ENCODE peak calls at places on chromosomes 12 and 14, in eight cellular contexts. U is fibroblast of pulmonary artery; Y is lower leg skin; F is endothelial cell of umbilical vein; Q is tibial artery; T is AG04450; A is HCT116; P is CD8-positive, alpha-beta T cell. O is an unnamed sample.

GRCh38 chr12:45988259-45988658 is 2.1 kb downstream of the SCAF11 start:
- DNase-seq in T (no peak), A (no peak), Q (no peak), Y (no peak), F (no peak), P (no peak), U (no peak), O (peak)

GRCh38 chr12:16155938-16156337 is 121.5 kb downstream of the SLC15A5 start:
- DNase-seq in U (peak), A (no peak), P (no peak), T (no peak), Q (no peak), F (no peak), Y (no peak), O (no peak)

GRCh38 chr14:96253140-96253539 is 2.9 kb upstream of the BDKRB1 start:
- DNase-seq in P (no peak), U (peak), A (no peak), Y (no peak), F (no peak), Q (no peak), T (peak), O (peak)

GRCh38 chr14:35934499-35934898 is 108.4 kb downstream of the BRMS1L start:
- DNase-seq in P (no peak), A (no peak), Y (no peak), U (no peak), F (no peak), T (no peak), Q (no peak), O (no peak)

GRCh38 chr14:93082576-93083001 is 33.1 kb downstream of the ITPK1 start:
- DNase-seq in Q (no peak), T (no peak), U (no peak), F (no peak), Y (no peak), A (no peak), P (no peak), O (no peak)

GRCh38 chr12:96190403-96191170 is 3.6 kb upstream of the ELK3 start:
- DNase-seq in Q (no peak), Y (no peak), T (no peak), F (no peak), P (no peak), A (no peak), U (peak), O (peak)

GRCh38 chr12:6899837-6900519 is 4.6 kb upstream of the LRRC23 start:
- DNase-seq in P (no peak), T (no peak), Q (no peak), F (peak), U (peak), A (no peak), Y (no peak), O (peak)

GRCh38 chr12:80849367-80849766 is 88.4 kb downstream of the LIN7A start:
- DNase-seq in U (no peak), Q (no peak), A (no peak), F (no peak), T (no peak), Y (no peak), P (no peak), O (no peak)

GRCh38 chr12:107361970-107362369 is 268.6 kb upstream of the CRY1 start:
- DNase-seq in A (no peak), Y (no peak), U (no peak), F (no peak), P (no peak), Q (no peak), T (no peak), O (no peak)

GRCh38 chr14:64971890-64972785 is at the start of gene RAB15:
- DNase-seq in F (peak), Y (no peak), A (no peak), T (no peak), P (peak), Q (peak), U (no peak), O (no peak)

GRCh38 chr14:33715223-33715528 is 235.7 kb downstream of the EGLN3 start:
- DNase-seq in A (no peak), Y (no peak), F (no peak), T (no peak), U (no peak), P (no peak), Q (no peak), O (no peak)

GRCh38 chr12:116382456-116382902 is 105.0 kb upstream of the MED13L start:
- DNase-seq in Q (no peak), T (no peak), Y (no peak), U (peak), F (peak), P (no peak), A (no peak), O (peak)
- TF ChIP-seq CTCF in Q (no peak), T (no peak), Y (no peak), U (no peak), F (no peak), P (no peak), A (no peak), O (no peak)

GRCh38 chr12:108828774-108829173 is 28.6 kb downstream of the SSH1 start:
- DNase-seq in F (peak), Y (no peak), T (no peak), A (peak), Q (no peak), P (no peak), U (peak), O (peak)

GRCh38 chr12:108827941-108828340 is 29.4 kb downstream of the SSH1 start:
- DNase-seq in F (peak), Y (no peak), Q (no peak), T (no peak), P (no peak), U (no peak), A (no peak), O (no peak)

GRCh38 chr12:108826115-108826806 is 31.1 kb downstream of the SSH1 start:
- DNase-seq in A (no peak), F (peak), P (no peak), T (peak), U (peak), Q (peak), Y (no peak), O (peak)

GRCh38 chr12:108825205-108825950 is 32.0 kb downstream of the SSH1 start:
- DNase-seq in Y (no peak), A (no peak), F (no peak), Q (no peak), P (no peak), U (peak), T (no peak), O (peak)

DNA sequence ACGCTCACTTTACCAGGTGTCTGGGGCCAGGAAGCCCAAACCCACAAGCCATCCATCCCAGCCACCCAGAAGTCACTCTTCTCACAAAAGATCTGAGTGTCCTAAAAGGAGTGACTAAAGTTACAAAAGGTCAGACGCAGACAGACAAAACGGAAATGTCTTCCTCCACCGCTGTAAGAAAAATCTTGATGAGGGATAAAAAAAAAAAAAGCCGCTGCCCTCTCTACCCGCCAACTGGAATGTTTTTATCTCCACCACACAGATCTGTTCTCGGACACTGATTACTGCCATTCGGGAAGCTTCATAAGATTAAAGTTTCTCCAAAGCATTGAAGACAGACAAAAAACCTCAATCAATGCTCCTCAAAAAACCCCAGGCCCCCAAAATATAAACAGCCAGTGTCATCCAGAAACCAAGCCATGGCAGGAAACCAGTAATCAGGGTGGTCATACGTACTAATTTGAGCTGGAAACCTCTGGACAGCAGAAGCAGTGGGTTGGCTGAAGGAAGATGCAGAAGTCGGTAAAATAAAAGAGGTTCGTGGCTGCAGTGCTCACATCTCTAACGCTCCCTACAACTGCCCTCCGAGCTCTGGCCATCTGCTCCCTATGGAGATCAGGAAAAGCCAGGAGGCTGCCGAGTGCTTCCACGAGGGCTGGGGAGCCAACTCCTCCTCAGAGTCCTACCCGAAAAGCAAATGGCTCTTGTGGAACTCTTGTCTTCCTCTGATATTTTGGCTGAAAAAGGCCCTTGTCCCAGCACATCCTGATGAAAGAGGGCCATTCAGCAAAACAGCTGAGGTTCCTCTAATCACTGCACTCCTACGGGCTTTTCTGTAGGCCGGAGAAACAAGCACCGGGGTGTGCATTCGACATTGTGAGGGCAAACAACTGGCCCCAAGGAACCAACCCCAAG is 30.3 kb downstream of the SSH1 start:
- DNase-seq in A (no peak), F (peak), T (no peak), Q (no peak), P (no peak), Y (no peak), U (no peak), O (peak)
- H3K4me3 ChIP-seq in A (no peak), F (no peak), T (peak), Q (peak), P (no peak), Y (no peak), U (peak), O (peak)

DNA sequence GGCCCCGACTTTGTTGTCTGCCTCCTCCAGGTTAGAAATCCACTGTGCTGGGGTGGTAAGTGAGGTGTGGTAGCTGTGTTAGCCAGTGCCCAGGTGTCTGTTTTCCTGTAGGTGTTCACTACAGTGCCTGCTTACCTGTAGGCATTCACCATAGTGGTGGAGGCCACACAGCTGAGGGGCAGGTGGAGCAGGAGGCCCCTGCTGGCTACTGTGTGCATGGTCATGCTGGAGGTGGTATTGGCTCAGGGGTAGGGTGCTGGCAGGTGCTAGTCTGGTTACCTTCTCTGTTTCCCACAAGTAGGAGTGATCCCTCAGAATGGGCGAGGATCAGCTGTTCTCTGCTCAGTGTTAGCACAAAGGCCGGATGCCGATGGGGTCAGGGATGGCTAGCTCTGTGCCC is 217.3 kb downstream of the SYT10 start:
- DNase-seq in Y (no peak), U (no peak), F (peak), A (no peak), T (no peak), Q (no peak), P (no peak), O (no peak)
- TF ChIP-seq CTCF in Y (no peak), U (no peak), F (no peak), A (no peak), T (no peak), Q (no peak), P (no peak), O (no peak)

GRCh38 chr12:21499765-21500164 is 1.7 kb downstream of the RECQL start:
- DNase-seq in A (no peak), T (no peak), P (no peak), Y (no peak), F (no peak), Q (no peak), U (no peak), O (no peak)
- H3K4me3 ChIP-seq in A (no peak), T (peak), P (no peak), Y (no peak), F (no peak), Q (peak), U (peak), O (peak)

DNA sequence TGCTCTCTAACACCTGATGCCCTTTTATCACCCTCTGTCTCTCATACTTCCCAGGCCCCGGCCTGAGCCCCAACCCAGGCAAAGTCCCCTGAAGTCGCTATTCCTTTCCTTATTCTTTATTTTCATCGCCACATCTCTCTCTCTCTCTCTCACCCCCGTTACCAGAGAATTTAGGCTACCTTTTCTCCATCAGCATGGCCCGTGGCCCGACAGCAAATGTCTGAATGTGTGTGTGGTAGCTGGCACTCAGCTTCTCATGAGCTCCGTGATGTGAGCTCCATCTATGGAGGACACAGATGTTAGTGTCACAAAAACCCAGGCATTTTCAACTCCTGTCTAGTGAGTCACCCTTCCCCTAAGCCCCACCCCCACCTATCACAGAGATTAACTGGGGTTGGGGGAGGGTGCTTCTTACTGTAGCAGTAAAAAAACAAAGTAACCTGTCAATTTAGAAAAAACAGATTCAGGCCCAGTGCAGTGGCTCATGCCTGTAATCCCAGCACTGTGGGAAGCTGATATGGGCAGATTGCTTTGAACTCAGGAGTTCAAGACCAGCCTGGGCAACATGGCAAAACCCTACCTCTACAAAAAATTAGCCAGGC is 53.8 kb downstream of the VCPKMT start:
- DNase-seq in Y (peak), A (peak), T (no peak), Q (no peak), U (peak), F (peak), P (peak), O (peak)
- TF ChIP-seq CTCF in Y (no peak), A (no peak), T (no peak), Q (no peak), U (no peak), F (no peak), P (peak), O (no peak)

GRCh38 chr12:65891219-65891618 is 66.9 kb downstream of the HMGA2 start:
- DNase-seq in F (peak), U (peak), Q (no peak), T (no peak), P (no peak), Y (no peak), A (no peak), O (peak)
- H3K4me3 ChIP-seq in F (no peak), U (peak), Q (no peak), T (peak), P (no peak), Y (no peak), A (no peak), O (peak)

DNA sequence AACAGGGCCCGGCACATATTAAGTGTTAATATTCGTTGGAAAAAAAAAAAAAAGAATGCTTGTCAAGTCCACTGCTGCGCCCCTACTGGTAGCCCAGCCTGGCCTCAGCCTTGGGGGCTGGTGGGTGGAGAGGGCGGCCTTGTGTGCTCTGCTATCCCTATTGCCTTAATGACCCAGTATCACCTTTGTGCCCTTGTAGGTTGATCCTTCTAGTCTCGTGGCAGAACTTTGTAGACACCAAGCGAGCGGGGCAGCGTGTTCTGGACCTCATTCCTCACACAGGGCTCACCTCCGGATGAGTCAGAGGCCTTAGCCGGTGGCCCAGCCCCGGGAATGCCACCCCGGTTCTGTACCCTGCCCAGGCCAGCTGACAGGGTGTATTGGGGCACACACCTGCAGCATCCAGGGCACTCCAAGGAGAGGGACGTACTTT is 1.8 kb upstream of the RCOR1 start:
- DNase-seq in P (no peak), Q (peak), Y (no peak), A (peak), T (no peak), F (peak), U (peak), O (peak)
- TF ChIP-seq CTCF in P (no peak), Q (peak), Y (no peak), A (peak), T (peak), F (peak), U (peak), O (peak)

GRCh38 chr12:8054821-8055220 is 11.3 kb downstream of the C3AR1 start:
- DNase-seq in F (no peak), Y (no peak), P (no peak), Q (no peak), T (no peak), U (no peak), A (no peak), O (no peak)

GRCh38 chr12:8057291-8057690 is 8.9 kb downstream of the C3AR1 start:
- DNase-seq in F (no peak), Y (no peak), Q (no peak), A (no peak), P (no peak), T (no peak), U (no peak), O (no peak)

GRCh38 chr12:8052679-8053078 is 13.5 kb downstream of the C3AR1 start:
- DNase-seq in T (no peak), U (no peak), A (no peak), F (no peak), P (no peak), Y (no peak), Q (no peak), O (no peak)

DNA sequence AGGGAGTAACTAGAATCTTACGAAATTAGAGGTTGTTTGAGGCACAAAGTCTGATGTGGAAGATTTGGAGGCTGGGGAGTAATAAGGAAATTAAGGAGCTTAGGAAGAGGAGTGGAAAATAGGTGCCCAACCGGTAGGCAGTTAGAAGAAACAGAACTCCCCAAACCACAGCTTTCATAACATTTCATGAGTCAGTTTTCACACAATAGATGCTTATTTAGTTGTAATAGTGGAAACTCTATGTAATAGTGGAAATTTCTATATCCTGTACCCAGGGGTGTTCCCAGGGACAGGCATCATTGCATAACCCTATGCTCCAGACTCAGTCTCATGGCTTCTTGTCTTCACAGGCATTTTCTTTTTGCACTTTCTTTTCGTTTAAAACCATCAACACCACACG is 8.3 kb downstream of the C3AR1 start:
- DNase-seq in T (no peak), U (peak), Q (no peak), P (no peak), A (no peak), Y (no peak), F (no peak), O (peak)
- H3K4me3 ChIP-seq in T (no peak), U (no peak), Q (no peak), P (no peak), A (no peak), Y (no peak), F (no peak), O (no peak)

GRCh38 chr14:34810028-34810427 is 65.1 kb downstream of the BAZ1A start:
- DNase-seq in F (no peak), A (no peak), Q (no peak), T (no peak), U (no peak), Y (no peak), P (no peak), O (no peak)
- TF ChIP-seq CTCF in F (no peak), A (no peak), Q (no peak), T (no peak), U (no peak), Y (no peak), P (no peak), O (no peak)